ENCODE peak calls at places on chromosomes 16 and 17, in five cellular contexts. B, G, C, T and F are unnamed samples.

GRCh38 chr16:50448522-50448921 is 79.7 kb upstream of the BRD7 start:
- DNase-seq in G (peak), B (no peak), C (no peak), T (peak), F (no peak)

GRCh38 chr17:78583091-78583490 is 5.9 kb upstream of the DNAH17 start:
- DNase-seq in C (no peak), B (peak), G (peak), T (no peak), F (no peak)

GRCh38 chr17:30278032-30278431 is 13.7 kb downstream of the BLMH start:
- DNase-seq in T (no peak), C (no peak), G (peak), B (no peak), F (no peak)

GRCh38 chr16:17389392-17389791 is 81.4 kb downstream of the XYLT1 start:
- DNase-seq in G (no peak), C (no peak), T (no peak), B (no peak), F (no peak)

GRCh38 chr17:49798738-49799137 is 10.3 kb downstream of the KAT7 start:
- DNase-seq in G (no peak), B (no peak), C (no peak), T (no peak), F (no peak)

GRCh38 chr17:81043725-81044427 is 8.9 kb downstream of the BAIAP2 start:
- DNase-seq in T (peak), G (peak), C (no peak), B (peak), F (no peak)

GRCh38 chr16:84040206-84040822 is 2.3 kb downstream of the SLC38A8 start:
- DNase-seq in B (no peak), G (no peak), C (no peak), T (no peak), F (no peak)

GRCh38 chr16:73019456-73020362 is 28.2 kb downstream of the ZFHX3 start:
- DNase-seq in C (no peak), G (no peak), B (peak), T (no peak), F (no peak)

GRCh38 chr17:82892869-82893565 is 53.2 kb upstream of the ZNF750 start:
- DNase-seq in G (no peak), B (no peak), T (no peak), C (no peak), F (no peak)

GRCh38 chr16:69187891-69188451 is 1.0 kb downstream of the SNTB2 start:
- DNase-seq in C (no peak), B (no peak), G (peak), T (no peak), F (peak)

GRCh38 chr16:88713568-88714419 is 7.5 kb downstream of the CTU2 start:
- DNase-seq in T (no peak), B (no peak), C (no peak), G (no peak), F (no peak)

GRCh38 chr16:31367875-31368274 is 12.9 kb downstream of the ITGAX start:
- DNase-seq in C (no peak), T (no peak), B (no peak), G (no peak), F (no peak)

GRCh38 chr17:79473111-79473835 is 137.6 kb downstream of the RBFOX3 start:
- DNase-seq in C (no peak), B (no peak), G (no peak), T (no peak), F (no peak)

GRCh38 chr17:7263801-7264078 is 1.5 kb upstream of the CLDN7 start:
- DNase-seq in T (no peak), C (no peak), G (peak), B (no peak), F (no peak)

GRCh38 chr17:6555331-6556120 is 829 bp downstream of the PITPNM3 start:
- DNase-seq in T (no peak), C (no peak), B (no peak), G (peak), F (no peak)

GRCh38 chr17:15119928-15120327 is 145.2 kb downstream of the PMP22 start:
- DNase-seq in B (no peak), T (no peak), C (no peak), G (no peak), F (no peak)

GRCh38 chr16:8935989-8936388 is 27.7 kb downstream of the USP7 start:
- DNase-seq in B (no peak), G (peak), C (no peak), T (no peak), F (no peak)

GRCh38 chr17:42365136-42365535 is 23.1 kb downstream of the STAT3 start:
- DNase-seq in T (no peak), G (no peak), C (no peak), B (no peak), F (no peak)

GRCh38 chr17:66645259-66645658 is 189.7 kb upstream of the CACNG5 start:
- DNase-seq in G (no peak), C (no peak), T (no peak), B (no peak), F (no peak)

GRCh38 chr17:29162082-29162908 is 17.9 kb downstream of the MYO18A start:
- DNase-seq in B (no peak), T (no peak), G (no peak), C (no peak), F (no peak)

GRCh38 chr16:11020792-11021440 is 76.6 kb downstream of the CLEC16A start:
- DNase-seq in T (no peak), B (no peak), C (no peak), G (no peak), F (no peak)

GRCh38 chr17:36601303-36602029 is at the start of gene MRM1:
- DNase-seq in B (peak), G (peak), C (peak), T (peak), F (peak)

DNA sequence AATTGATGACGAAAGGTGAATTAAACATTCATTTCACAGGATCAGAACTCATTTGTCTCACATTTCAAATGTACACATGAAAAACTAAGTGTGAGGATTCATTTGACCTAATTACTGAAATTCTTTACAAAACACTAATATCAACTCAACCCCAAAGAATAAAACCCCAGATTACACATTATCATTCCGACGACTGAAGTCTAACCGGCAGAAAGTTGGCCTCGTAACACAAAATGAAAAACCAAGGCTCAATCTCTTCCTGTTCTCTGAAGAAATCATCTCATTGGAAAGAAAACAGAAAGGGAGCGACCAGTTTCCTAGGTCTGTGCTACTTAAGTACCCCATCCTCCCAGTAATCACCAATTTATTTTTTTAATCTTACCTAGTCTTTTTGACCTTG is 1.8 kb downstream of the JPT1 start:
- DNase-seq in C (no peak), G (no peak), B (no peak), T (no peak), F (no peak)
- TF ChIP-seq POLR2AphosphoS5 in C (no peak), G (no peak), B (peak), T (no peak), F (no peak)

DNA sequence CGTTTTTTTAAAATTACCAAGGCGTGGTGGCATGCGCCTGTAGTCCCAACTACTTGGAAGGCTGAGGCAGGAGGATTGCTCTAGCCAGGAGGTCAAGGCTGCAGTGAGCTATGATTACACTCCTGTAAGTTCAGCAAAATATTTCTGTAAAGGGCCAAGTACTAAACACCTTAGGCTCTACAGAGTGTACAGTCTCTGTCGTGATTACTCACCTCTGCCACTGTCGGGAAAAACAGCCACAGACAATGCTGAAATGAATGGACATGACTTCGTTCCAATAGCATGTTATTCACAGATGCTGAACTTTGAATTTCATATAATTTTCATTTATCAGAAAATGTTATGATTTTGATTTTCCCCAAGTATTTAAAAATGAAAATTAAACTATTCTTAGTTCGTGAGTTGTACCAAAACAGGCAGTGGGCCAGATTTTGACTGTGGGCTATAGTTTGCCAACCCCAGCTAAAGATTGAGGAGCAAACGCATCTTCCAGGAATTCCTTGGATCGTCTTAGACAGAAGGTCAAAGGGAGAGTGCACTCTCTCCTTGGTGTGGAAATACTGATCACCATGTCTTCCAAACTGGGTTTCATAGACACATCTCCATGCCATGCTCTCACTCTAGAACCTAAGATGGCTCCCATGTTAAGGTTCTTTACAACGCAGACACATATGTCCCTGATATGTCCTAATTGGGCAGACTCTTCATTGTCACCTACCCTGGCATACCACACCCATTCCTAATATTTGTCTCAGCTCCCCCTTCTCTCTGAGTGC is 89.5 kb downstream of the MARF1 start:
- DNase-seq in G (no peak), C (no peak), T (no peak), B (no peak), F (no peak)
- TF ChIP-seq POLR2AphosphoS5 in G (no peak), C (no peak), T (no peak), B (no peak), F (no peak)

GRCh38 chr17:44911133-44912001 is 3.9 kb downstream of the GFAP start:
- DNase-seq in G (peak), B (peak), C (no peak), T (no peak), F (no peak)
- TF ChIP-seq POLR2AphosphoS5 in G (peak), B (no peak), C (no peak), T (no peak), F (no peak)

GRCh38 chr17:72518810-72519597 is 398.2 kb downstream of the SOX9 start:
- DNase-seq in B (no peak), G (no peak), C (no peak), T (peak), F (no peak)
- TF ChIP-seq POLR2AphosphoS5 in B (no peak), G (no peak), C (no peak), T (no peak), F (no peak)

GRCh38 chr17:835263-835662 is 53.1 kb downstream of the MRM3 start:
- DNase-seq in T (no peak), B (no peak), C (no peak), G (peak), F (no peak)
- TF ChIP-seq POLR2AphosphoS5 in T (no peak), B (no peak), C (no peak), G (no peak), F (no peak)

GRCh38 chr17:27494192-27495091 is 38.2 kb downstream of the KSR1 start:
- DNase-seq in T (peak), G (peak), C (no peak), B (peak), F (no peak)
- TF ChIP-seq POLR2AphosphoS5 in T (no peak), G (no peak), C (no peak), B (no peak), F (no peak)